ENCODE peak calls at places on chromosomes 13 and 19, in seven cellular contexts. Y, Z, A, N, J, P and G are unnamed samples.

GRCh38 chr13:25174304-25174703 is 2.2 kb upstream of the AMER2 start:
- DNase-seq in Y (no peak), Z (no peak), A (no peak), N (no peak), J (no peak), P (no peak), G (no peak)

GRCh38 chr19:10095948-10096614 is 6.4 kb downstream of the ANGPTL6 start:
- DNase-seq in Y (peak; percentile 50), Z (peak; percentile 87), A (peak; percentile 89), N (peak; percentile 87), J (peak; percentile 95), P (peak; percentile 84), G (peak; percentile 97)

GRCh38 chr19:29653398-29653797 is 11.9 kb upstream of the PLEKHF1 start:
- DNase-seq in Y (no peak), Z (no peak), A (no peak), N (no peak), J (no peak), P (no peak), G (no peak)

GRCh38 chr13:42272115-42272756 is at the start of gene AKAP11:
- DNase-seq in Y (no peak), Z (peak; percentile 73), A (peak; percentile 28), N (no peak), J (peak; percentile 74), P (peak; percentile 26), G (peak; percentile 83)

GRCh38 chr13:98961204-98962105 is 16.4 kb downstream of the DOCK9 start:
- DNase-seq in Y (no peak), Z (no peak), A (no peak), N (no peak), J (no peak), P (no peak), G (no peak)

GRCh38 chr13:69425235-69425634 is 682.4 kb upstream of the ATXN8OS start:
- DNase-seq in Y (no peak), Z (no peak), A (no peak), N (no peak), J (no peak), P (no peak), G (no peak)

GRCh38 chr19:31356587-31357314 is 7.5 kb upstream of the TSHZ3 start:
- DNase-seq in Y (no peak), Z (peak; percentile 80), A (no peak), N (no peak), J (no peak), P (no peak), G (no peak)

GRCh38 chr13:50284540-50284939 is 269.3 kb downstream of the KCNRG start:
- DNase-seq in Y (no peak), Z (no peak), A (no peak), N (no peak), J (peak; percentile 7), P (no peak), G (no peak)

GRCh38 chr13:99522288-99522687 is 21.0 kb downstream of the TM9SF2 start:
- DNase-seq in Y (no peak), Z (no peak), A (peak; percentile 25), N (no peak), J (no peak), P (no peak), G (no peak)

GRCh38 chr13:98405107-98405571 is 171.8 kb downstream of the STK24 start:
- DNase-seq in Y (no peak), Z (peak; percentile 83), A (no peak), N (peak; percentile 62), J (no peak), P (no peak), G (no peak)

GRCh38 chr13:68234278-68234677 is 1004.1 kb upstream of the PCDH9 start:
- DNase-seq in Y (no peak), Z (peak; percentile 43), A (no peak), N (no peak), J (no peak), P (no peak), G (no peak)

GRCh38 chr19:977058-977464 is 7.1 kb upstream of the WDR18 start:
- DNase-seq in Y (no peak), Z (no peak), A (no peak), N (no peak), J (no peak), P (no peak), G (no peak)

GRCh38 chr13:49329831-49330545 is 82.3 kb downstream of the CDADC1 start:
- DNase-seq in Y (no peak), Z (no peak), A (no peak), N (no peak), J (no peak), P (no peak), G (no peak)

GRCh38 chr19:2132731-2133490 is 18.5 kb downstream of the AP3D1 start:
- DNase-seq in Y (no peak), Z (no peak), A (no peak), N (no peak), J (no peak), P (no peak), G (no peak)